ENCODE peak calls at places on chromosome 17, in six cellular contexts. One of them, this sample, is unnamed.

GRCh38 chr17:42783062-42783777 is 2.8 kb downstream of the WNK4 start:
- DNase-seq in neuronal stem cell: no peak
- DNase-seq in mesenchymal stem cell: peak
- DNase-seq in H9: no peak
- DNase-seq in mesendoderm: peak
- DNase-seq in IMR-90: peak
- DNase-seq in this sample: no peak

GRCh38 chr17:50271173-50271750 is 3.0 kb upstream of the TMEM92 start:
- DNase-seq in neuronal stem cell: no peak
- DNase-seq in IMR-90: peak
- DNase-seq in H9: no peak
- DNase-seq in mesendoderm: no peak
- DNase-seq in mesenchymal stem cell: peak
- DNase-seq in this sample: peak

GRCh38 chr17:48155889-48156670 is 48.5 kb downstream of the SNX11 start:
- DNase-seq in mesenchymal stem cell: no peak
- DNase-seq in H9: peak
- DNase-seq in neuronal stem cell: no peak
- DNase-seq in IMR-90: no peak
- DNase-seq in mesendoderm: peak
- DNase-seq in this sample: no peak

GRCh38 chr17:70314506-70314905 is 145.2 kb downstream of the KCNJ2 start:
- DNase-seq in IMR-90: no peak
- DNase-seq in mesendoderm: no peak
- DNase-seq in neuronal stem cell: no peak
- DNase-seq in mesenchymal stem cell: no peak
- DNase-seq in H9: no peak
- DNase-seq in this sample: no peak

GRCh38 chr17:2798188-2798587 is 1.9 kb downstream of the RAP1GAP2 start:
- DNase-seq in mesenchymal stem cell: no peak
- DNase-seq in IMR-90: no peak
- DNase-seq in neuronal stem cell: no peak
- DNase-seq in mesendoderm: no peak
- DNase-seq in H9: no peak
- DNase-seq in this sample: no peak

GRCh38 chr17:41777579-41778188 is 8.8 kb downstream of the JUP start:
- DNase-seq in H9: no peak
- DNase-seq in neuronal stem cell: no peak
- DNase-seq in mesenchymal stem cell: peak
- DNase-seq in IMR-90: peak
- DNase-seq in mesendoderm: peak
- DNase-seq in this sample: no peak

GRCh38 chr17:82236142-82236971 is 7.5 kb downstream of the SLC16A3 start:
- DNase-seq in IMR-90: peak
- DNase-seq in H9: peak
- DNase-seq in mesenchymal stem cell: peak
- DNase-seq in mesendoderm: peak
- DNase-seq in neuronal stem cell: peak
- DNase-seq in this sample: no peak

GRCh38 chr17:16438557-16439302 is 23.4 kb downstream of the TRPV2 start:
- DNase-seq in mesenchymal stem cell: peak
- DNase-seq in neuronal stem cell: peak
- DNase-seq in mesendoderm: peak
- DNase-seq in IMR-90: peak
- DNase-seq in H9: peak
- DNase-seq in this sample: peak

GRCh38 chr17:37089998-37090397 is 141.2 kb downstream of the AATF start:
- DNase-seq in mesendoderm: no peak
- DNase-seq in mesenchymal stem cell: peak
- DNase-seq in IMR-90: no peak
- DNase-seq in neuronal stem cell: no peak
- DNase-seq in H9: no peak
- DNase-seq in this sample: no peak

GRCh38 chr17:39218906-39219305 is 6.8 kb downstream of the STAC2 start:
- DNase-seq in mesendoderm: no peak
- DNase-seq in neuronal stem cell: no peak
- DNase-seq in IMR-90: no peak
- DNase-seq in H9: peak
- DNase-seq in mesenchymal stem cell: no peak
- DNase-seq in this sample: no peak

GRCh38 chr17:9924735-9925191 is 19.7 kb upstream of the RCVRN start:
- DNase-seq in mesendoderm: peak
- DNase-seq in mesenchymal stem cell: peak
- DNase-seq in neuronal stem cell: peak
- DNase-seq in IMR-90: peak
- DNase-seq in H9: peak
- DNase-seq in this sample: no peak

GRCh38 chr17:10144456-10144855 is 54.0 kb downstream of the GAS7 start:
- DNase-seq in mesendoderm: no peak
- DNase-seq in H9: no peak
- DNase-seq in mesenchymal stem cell: no peak
- DNase-seq in neuronal stem cell: no peak
- DNase-seq in IMR-90: no peak
- DNase-seq in this sample: no peak

GRCh38 chr17:21043296-21044232 is 753 bp upstream of the USP22 start:
- DNase-seq in mesendoderm: peak
- DNase-seq in IMR-90: peak
- DNase-seq in mesenchymal stem cell: peak
- DNase-seq in H9: peak
- DNase-seq in neuronal stem cell: no peak
- DNase-seq in this sample: peak

GRCh38 chr17:41417576-41418015 is 6.8 kb downstream of the KRT37 start:
- DNase-seq in IMR-90: peak
- DNase-seq in mesenchymal stem cell: no peak
- DNase-seq in mesendoderm: peak
- DNase-seq in neuronal stem cell: no peak
- DNase-seq in H9: peak
- DNase-seq in this sample: no peak

GRCh38 chr17:21705021-21705601 is 12.8 kb downstream of the KCNJ18 start:
- DNase-seq in mesendoderm: no peak
- DNase-seq in IMR-90: no peak
- DNase-seq in neuronal stem cell: no peak
- DNase-seq in H9: no peak
- DNase-seq in mesenchymal stem cell: no peak
- DNase-seq in this sample: no peak

GRCh38 chr17:78868391-78868790 is 27.8 kb upstream of the USP36 start:
- DNase-seq in IMR-90: peak
- DNase-seq in mesendoderm: no peak
- DNase-seq in mesenchymal stem cell: peak
- DNase-seq in neuronal stem cell: no peak
- DNase-seq in H9: no peak
- DNase-seq in this sample: no peak

GRCh38 chr17:66255527-66255971 is 26.3 kb upstream of the APOH start:
- DNase-seq in H9: no peak
- DNase-seq in mesenchymal stem cell: no peak
- DNase-seq in neuronal stem cell: no peak
- DNase-seq in IMR-90: no peak
- DNase-seq in mesendoderm: no peak
- DNase-seq in this sample: no peak

GRCh38 chr17:67865438-67865837 is 40.1 kb downstream of the BPTF start:
- DNase-seq in neuronal stem cell: no peak
- DNase-seq in H9: no peak
- DNase-seq in mesenchymal stem cell: peak
- DNase-seq in mesendoderm: no peak
- DNase-seq in IMR-90: peak
- DNase-seq in this sample: no peak

GRCh38 chr17:40799859-40800258 is at the start of gene KRT28:
- DNase-seq in mesenchymal stem cell: no peak
- DNase-seq in H9: no peak
- DNase-seq in mesendoderm: no peak
- DNase-seq in IMR-90: no peak
- DNase-seq in neuronal stem cell: no peak
- DNase-seq in this sample: no peak

GRCh38 chr17:8294814-8295316 is 335 bp downstream of the SLC25A35 start:
- DNase-seq in mesendoderm: no peak
- DNase-seq in neuronal stem cell: no peak
- DNase-seq in IMR-90: no peak
- DNase-seq in H9: no peak
- DNase-seq in mesenchymal stem cell: no peak
- DNase-seq in this sample: no peak
- H4K8ac ChIP-seq in mesendoderm: no peak
- H4K8ac ChIP-seq in neuronal stem cell: no peak
- H4K8ac ChIP-seq in IMR-90: peak
- H4K8ac ChIP-seq in H9: no peak
- H4K8ac ChIP-seq in mesenchymal stem cell: peak
- H4K8ac ChIP-seq in this sample: no peak

DNA sequence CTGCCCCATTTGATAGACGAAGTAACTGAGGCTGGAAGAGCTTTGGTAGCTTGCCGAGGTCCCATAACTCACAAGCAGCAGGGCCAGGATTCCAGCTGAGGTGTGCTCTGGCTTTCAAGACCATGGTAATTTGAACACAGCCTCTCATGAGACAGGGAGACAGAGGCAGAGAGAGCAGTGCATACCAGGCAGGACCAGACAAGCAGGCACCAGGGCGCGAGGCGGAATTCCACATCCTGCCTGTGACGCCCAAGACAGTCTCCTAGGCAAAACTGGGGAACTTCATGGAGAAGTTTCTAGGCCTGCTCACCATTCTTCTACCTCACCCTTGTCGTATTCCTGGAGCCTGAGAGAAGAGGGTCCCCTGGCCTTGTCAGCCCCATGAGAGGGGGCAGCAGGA is 19.2 kb downstream of the SDK2 start:
- DNase-seq in IMR-90: no peak
- DNase-seq in mesenchymal stem cell: no peak
- DNase-seq in H9: no peak
- DNase-seq in mesendoderm: peak
- DNase-seq in neuronal stem cell: no peak
- DNase-seq in this sample: no peak
- H4K8ac ChIP-seq in IMR-90: no peak
- H4K8ac ChIP-seq in mesenchymal stem cell: no peak
- H4K8ac ChIP-seq in H9: no peak
- H4K8ac ChIP-seq in mesendoderm: no peak
- H4K8ac ChIP-seq in neuronal stem cell: no peak
- H4K8ac ChIP-seq in this sample: no peak

GRCh38 chr17:81043319-81043724 is 8.4 kb downstream of the BAIAP2 start:
- DNase-seq in IMR-90: no peak
- DNase-seq in mesenchymal stem cell: no peak
- DNase-seq in neuronal stem cell: no peak
- DNase-seq in H9: no peak
- DNase-seq in mesendoderm: no peak
- DNase-seq in this sample: no peak

GRCh38 chr17:81045590-81046095 is 10.7 kb downstream of the BAIAP2 start:
- DNase-seq in IMR-90: no peak
- DNase-seq in mesenchymal stem cell: no peak
- DNase-seq in H9: no peak
- DNase-seq in neuronal stem cell: no peak
- DNase-seq in mesendoderm: no peak
- DNase-seq in this sample: no peak

GRCh38 chr17:81043725-81044427 is 8.9 kb downstream of the BAIAP2 start:
- DNase-seq in mesendoderm: peak
- DNase-seq in neuronal stem cell: no peak
- DNase-seq in H9: peak
- DNase-seq in mesenchymal stem cell: peak
- DNase-seq in IMR-90: no peak
- DNase-seq in this sample: no peak

GRCh38 chr17:81044764-81045589 is 10.0 kb downstream of the BAIAP2 start:
- DNase-seq in mesendoderm: no peak
- DNase-seq in mesenchymal stem cell: peak
- DNase-seq in H9: no peak
- DNase-seq in neuronal stem cell: no peak
- DNase-seq in IMR-90: peak
- DNase-seq in this sample: no peak

DNA sequence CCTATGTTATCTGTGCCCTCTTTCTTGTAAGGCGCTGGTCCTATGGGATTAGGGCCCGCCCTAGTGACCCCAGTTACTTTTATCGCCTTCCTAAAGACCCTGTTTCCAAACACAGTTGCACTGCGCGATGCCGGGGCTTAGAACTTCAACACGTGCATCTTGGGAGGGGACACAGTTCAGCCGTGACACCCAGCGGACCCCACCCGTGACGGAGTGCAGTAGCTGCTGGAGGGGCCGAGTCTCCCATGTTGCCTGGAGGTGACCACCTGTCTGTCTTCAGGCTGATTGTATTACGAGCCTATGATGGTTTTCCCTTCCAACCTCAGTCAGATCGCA is 9.4 kb downstream of the BAIAP2 start:
- DNase-seq in mesendoderm: no peak
- DNase-seq in H9: no peak
- DNase-seq in mesenchymal stem cell: no peak
- DNase-seq in neuronal stem cell: no peak
- DNase-seq in IMR-90: no peak
- DNase-seq in this sample: no peak
- H4K8ac ChIP-seq in mesendoderm: no peak
- H4K8ac ChIP-seq in H9: no peak
- H4K8ac ChIP-seq in mesenchymal stem cell: peak
- H4K8ac ChIP-seq in neuronal stem cell: no peak
- H4K8ac ChIP-seq in IMR-90: peak
- H4K8ac ChIP-seq in this sample: peak

GRCh38 chr17:58362368-58363014 is 10.5 kb upstream of the SUPT4H1 start:
- DNase-seq in mesendoderm: no peak
- DNase-seq in IMR-90: no peak
- DNase-seq in neuronal stem cell: no peak
- DNase-seq in mesenchymal stem cell: no peak
- DNase-seq in H9: no peak
- DNase-seq in this sample: no peak

GRCh38 chr17:58365980-58366595 is 14.1 kb upstream of the SUPT4H1 start:
- DNase-seq in mesendoderm: no peak
- DNase-seq in H9: no peak
- DNase-seq in neuronal stem cell: no peak
- DNase-seq in mesenchymal stem cell: no peak
- DNase-seq in IMR-90: no peak
- DNase-seq in this sample: no peak

GRCh38 chr17:58364270-58364942 is 12.4 kb upstream of the SUPT4H1 start:
- DNase-seq in mesendoderm: peak
- DNase-seq in IMR-90: no peak
- DNase-seq in H9: no peak
- DNase-seq in neuronal stem cell: no peak
- DNase-seq in mesenchymal stem cell: no peak
- DNase-seq in this sample: no peak

GRCh38 chr17:58365185-58365979 is 13.4 kb upstream of the SUPT4H1 start:
- DNase-seq in H9: no peak
- DNase-seq in mesenchymal stem cell: no peak
- DNase-seq in IMR-90: no peak
- DNase-seq in neuronal stem cell: no peak
- DNase-seq in mesendoderm: no peak
- DNase-seq in this sample: no peak

DNA sequence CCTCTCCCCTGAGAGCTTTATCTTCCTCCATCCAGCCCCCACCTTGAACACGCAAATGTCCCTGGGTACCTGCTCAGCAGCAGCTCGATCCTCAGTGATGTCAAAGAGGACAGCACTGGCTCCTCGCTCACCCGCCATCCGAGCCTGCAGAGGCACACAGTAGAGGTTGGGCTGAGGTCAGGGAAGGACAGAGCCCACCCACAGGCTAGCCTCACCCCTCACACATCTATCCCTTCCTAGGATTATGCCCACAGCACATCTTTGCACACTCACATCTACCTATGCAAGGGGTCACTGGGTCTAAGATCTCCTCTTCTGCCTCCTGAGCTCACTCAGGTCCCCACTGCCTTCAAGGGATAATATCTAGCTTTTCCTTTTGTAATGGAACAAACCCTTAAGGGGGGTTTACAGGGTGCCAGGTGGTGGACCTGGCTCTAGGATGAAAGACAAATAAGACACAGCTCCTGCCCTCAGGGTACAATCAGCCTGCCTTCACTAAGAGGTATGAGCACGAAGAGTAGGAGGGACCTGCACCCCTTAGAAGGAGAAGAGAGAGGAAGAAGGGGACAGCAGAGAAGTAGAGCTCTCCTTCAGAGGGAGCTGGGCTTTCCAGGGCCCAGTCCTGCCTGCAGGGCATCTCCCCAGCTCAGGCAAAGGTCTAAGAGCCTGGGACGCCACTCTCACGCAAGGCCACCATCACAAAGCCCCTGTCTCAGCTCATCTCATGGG is 11.6 kb upstream of the SUPT4H1 start:
- DNase-seq in IMR-90: no peak
- DNase-seq in H9: no peak
- DNase-seq in mesenchymal stem cell: no peak
- DNase-seq in mesendoderm: no peak
- DNase-seq in neuronal stem cell: no peak
- DNase-seq in this sample: no peak
- H4K8ac ChIP-seq in IMR-90: no peak
- H4K8ac ChIP-seq in H9: no peak
- H4K8ac ChIP-seq in mesenchymal stem cell: no peak
- H4K8ac ChIP-seq in mesendoderm: no peak
- H4K8ac ChIP-seq in neuronal stem cell: no peak
- H4K8ac ChIP-seq in this sample: peak